ENCODE peak calls at places on chromosomes 16 and 17, in ten cellular contexts. Y is DMS153; P is 8988T; F is RPMI7951; R is GM13977; W is naive thymus-derived CD8-positive, alpha-beta T cell; H is NCI-H1105; T is AG08395; Z is Daoy; K is heart left ventricle. D is an unnamed sample.

GRCh38 chr16:73601911-73602310 is 554.0 kb upstream of the ZFHX3 start:
- DNase-seq in Y (no peak), P (no peak), F (no peak), R (no peak), W (no peak), H (no peak), T (no peak), Z (no peak), K (no peak), D (no peak)

GRCh38 chr17:49952912-49953497 is 16.0 kb upstream of the DLX4 start:
- DNase-seq in Y (no peak), P (no peak), F (peak; percentile 44), R (no peak), W (no peak), H (no peak), T (no peak), Z (peak; percentile 73), K (no peak), D (no peak)

GRCh38 chr17:66676421-66676820 is 158.5 kb upstream of the CACNG5 start:
- DNase-seq in Y (peak; percentile 70), P (no peak), F (no peak), R (no peak), W (no peak), H (no peak), T (no peak), Z (peak; percentile 15), K (no peak), D (no peak)

GRCh38 chr16:18829221-18829620 is 27.9 kb upstream of the ARL6IP1 start:
- DNase-seq in Y (no peak), P (no peak), F (no peak), R (no peak), W (no peak), H (no peak), T (no peak), Z (no peak), K (no peak), D (no peak)

GRCh38 chr16:2814757-2815298 is 2.2 kb upstream of the PRSS21 start:
- DNase-seq in Y (no peak), P (no peak), F (no peak), R (no peak), W (no peak), H (no peak), T (no peak), Z (no peak), K (no peak), D (no peak)

GRCh38 chr17:42979511-42980273 is at the start of gene PTGES3L:
- DNase-seq in Y (peak; percentile 67), P (peak; percentile 45), F (peak; percentile 79), R (peak; percentile 82), W (peak; percentile 31), H (peak; percentile 59), T (peak; percentile 43), Z (peak; percentile 64), K (peak; percentile 79), D (peak; percentile 75)

GRCh38 chr16:68480084-68480995 is 32.0 kb upstream of the SMPD3 start:
- DNase-seq in Y (no peak), P (no peak), F (no peak), R (no peak), W (no peak), H (no peak), T (no peak), Z (no peak), K (no peak), D (no peak)

GRCh38 chr17:82236142-82236971 is 7.5 kb downstream of the SLC16A3 start:
- DNase-seq in Y (peak; percentile 63), P (peak; percentile 74), F (no peak), R (peak; percentile 77), W (peak; percentile 66), H (peak; percentile 61), T (no peak), Z (peak; percentile 71), K (peak; percentile 78), D (peak; percentile 64)

GRCh38 chr17:41748275-41748674 is 13.8 kb upstream of the HAP1 start:
- DNase-seq in Y (no peak), P (no peak), F (no peak), R (no peak), W (no peak), H (no peak), T (no peak), Z (no peak), K (no peak), D (no peak)

GRCh38 chr17:69501591-69502468 is 87.3 kb downstream of the MAP2K6 start:
- DNase-seq in Y (no peak), P (no peak), F (peak; percentile 48), R (no peak), W (no peak), H (peak; percentile 20), T (peak; percentile 47), Z (no peak), K (peak; percentile 31), D (peak; percentile 25)

GRCh38 chr16:28491970-28492474 is at the start of gene CLN3:
- DNase-seq in Y (peak; percentile 89), P (peak; percentile 82), F (peak; percentile 93), R (peak; percentile 91), W (peak; percentile 81), H (peak; percentile 90), T (peak; percentile 95), Z (peak; percentile 90), K (peak; percentile 96), D (peak; percentile 92)

GRCh38 chr17:81053043-81053970 is 18.4 kb downstream of the BAIAP2 start:
- DNase-seq in Y (no peak), P (no peak), F (no peak), R (no peak), W (no peak), H (no peak), T (no peak), Z (no peak), K (no peak), D (no peak)

GRCh38 chr16:66695935-66696668 is 441 bp downstream of the CMTM4 start:
- DNase-seq in Y (peak; percentile 31), P (peak; percentile 67), F (no peak), R (peak; percentile 25), W (peak; percentile 16), H (peak; percentile 4), T (no peak), Z (no peak), K (peak; percentile 37), D (no peak)

GRCh38 chr16:71894229-71894920 is 956 bp upstream of the IST1 start:
- DNase-seq in Y (peak; percentile 20), P (no peak), F (peak; percentile 71), R (no peak), W (peak; percentile 41), H (no peak), T (no peak), Z (peak; percentile 58), K (peak; percentile 43), D (peak; percentile 38)

GRCh38 chr17:41800601-41801373 is 11.0 kb downstream of the P3H4 start:
- DNase-seq in Y (peak; percentile 53), P (no peak), F (no peak), R (no peak), W (no peak), H (no peak), T (no peak), Z (peak; percentile 69), K (peak; percentile 29), D (no peak)

GRCh38 chr17:64418506-64419339 is 28.1 kb upstream of the PECAM1 start:
- DNase-seq in Y (peak; percentile 17), P (no peak), F (peak; percentile 75), R (peak; percentile 56), W (peak; percentile 33), H (peak; percentile 31), T (peak; percentile 77), Z (peak; percentile 63), K (no peak), D (no peak)

GRCh38 chr17:29562615-29563014 is 4.2 kb downstream of the ABHD15 start:
- DNase-seq in Y (no peak), P (no peak), F (no peak), R (no peak), W (no peak), H (no peak), T (no peak), Z (no peak), K (no peak), D (no peak)

GRCh38 chr17:70563301-70563820 is 394.0 kb downstream of the KCNJ2 start:
- DNase-seq in Y (peak; percentile 93), P (no peak), F (peak; percentile 3), R (no peak), W (no peak), H (peak; percentile 89), T (no peak), Z (no peak), K (peak; percentile 69), D (peak; percentile 79)

GRCh38 chr17:72539981-72540897 is 419.4 kb downstream of the SOX9 start:
- DNase-seq in Y (peak; percentile 47), P (peak; percentile 67), F (peak; percentile 78), R (peak; percentile 89), W (peak; percentile 42), H (peak; percentile 65), T (peak; percentile 91), Z (peak; percentile 90), K (peak; percentile 71), D (peak; percentile 32)